ENCODE peak calls at places on chromosomes 7 and 10, in seven cellular contexts. One of them, this sample, is unnamed.

GRCh38 chr7:101754432-101755159 is 62.8 kb upstream of the CUX1 start:
- DNase-seq in GM23248: peak; percentile 49
- DNase-seq in PC-3: peak; percentile 23
- DNase-seq in neural progenitor cell: no peak
- DNase-seq in HCT116: no peak
- DNase-seq in GM23338: no peak
- DNase-seq in MM.1S: peak; percentile 58
- DNase-seq in this sample: peak; percentile 35

GRCh38 chr10:697097-697875 is 7.8 kb upstream of the DIP2C start:
- DNase-seq in GM23248: no peak
- DNase-seq in MM.1S: no peak
- DNase-seq in PC-3: no peak
- DNase-seq in GM23338: no peak
- DNase-seq in neural progenitor cell: no peak
- DNase-seq in HCT116: no peak
- DNase-seq in this sample: no peak

GRCh38 chr7:5532520-5533335 is 109.1 kb upstream of the TNRC18 start:
- DNase-seq in MM.1S: peak; percentile 30
- DNase-seq in GM23338: peak; percentile 50
- DNase-seq in neural progenitor cell: peak; percentile 47
- DNase-seq in PC-3: no peak
- DNase-seq in HCT116: no peak
- DNase-seq in GM23248: peak; percentile 42
- DNase-seq in this sample: peak; percentile 87

GRCh38 chr7:27151945-27152815 is at the start of gene HOXA3:
- DNase-seq in PC-3: peak; percentile 72
- DNase-seq in HCT116: no peak
- DNase-seq in GM23338: peak; percentile 6
- DNase-seq in MM.1S: no peak
- DNase-seq in neural progenitor cell: no peak
- DNase-seq in GM23248: peak; percentile 89
- DNase-seq in this sample: no peak

GRCh38 chr7:83119002-83119358 is 43.7 kb downstream of the PCLO start:
- DNase-seq in PC-3: no peak
- DNase-seq in neural progenitor cell: no peak
- DNase-seq in MM.1S: no peak
- DNase-seq in GM23248: no peak
- DNase-seq in GM23338: no peak
- DNase-seq in HCT116: no peak
- DNase-seq in this sample: no peak

GRCh38 chr10:97096327-97097153 is 89.2 kb downstream of the SLIT1 start:
- DNase-seq in MM.1S: no peak
- DNase-seq in GM23338: no peak
- DNase-seq in GM23248: no peak
- DNase-seq in HCT116: no peak
- DNase-seq in PC-3: no peak
- DNase-seq in neural progenitor cell: peak; percentile 58
- DNase-seq in this sample: no peak

GRCh38 chr10:110994406-110994805 is 75.0 kb downstream of the SHOC2 start:
- DNase-seq in PC-3: peak; percentile 28
- DNase-seq in neural progenitor cell: no peak
- DNase-seq in MM.1S: no peak
- DNase-seq in HCT116: no peak
- DNase-seq in GM23248: no peak
- DNase-seq in GM23338: no peak
- DNase-seq in this sample: no peak

GRCh38 chr10:104084482-104085142 is 1.1 kb downstream of the COL17A1 start:
- DNase-seq in MM.1S: no peak
- DNase-seq in GM23338: no peak
- DNase-seq in HCT116: no peak
- DNase-seq in neural progenitor cell: no peak
- DNase-seq in GM23248: no peak
- DNase-seq in PC-3: no peak
- DNase-seq in this sample: no peak

GRCh38 chr10:78556700-78557432 is 511.9 kb upstream of the ZMIZ1 start:
- DNase-seq in PC-3: no peak
- DNase-seq in MM.1S: no peak
- DNase-seq in HCT116: no peak
- DNase-seq in GM23338: no peak
- DNase-seq in GM23248: no peak
- DNase-seq in neural progenitor cell: no peak
- DNase-seq in this sample: no peak

GRCh38 chr7:71484381-71484780 is 352.4 kb downstream of the GALNT17 start:
- DNase-seq in neural progenitor cell: no peak
- DNase-seq in GM23248: peak; percentile 82
- DNase-seq in MM.1S: no peak
- DNase-seq in PC-3: no peak
- DNase-seq in GM23338: no peak
- DNase-seq in HCT116: no peak
- DNase-seq in this sample: no peak

GRCh38 chr7:104207731-104208420 is at the start of gene ORC5:
- DNase-seq in PC-3: peak; percentile 81
- DNase-seq in HCT116: peak; percentile 53
- DNase-seq in GM23338: peak; percentile 83
- DNase-seq in neural progenitor cell: peak; percentile 76
- DNase-seq in GM23248: peak; percentile 97
- DNase-seq in MM.1S: peak; percentile 84
- DNase-seq in this sample: peak; percentile 80

GRCh38 chr7:104207348-104207730 is 474 bp downstream of the ORC5 start:
- DNase-seq in neural progenitor cell: peak; percentile 9
- DNase-seq in PC-3: peak; percentile 2
- DNase-seq in MM.1S: peak; percentile 24
- DNase-seq in HCT116: no peak
- DNase-seq in GM23248: peak; percentile 55
- DNase-seq in GM23338: peak; percentile 4
- DNase-seq in this sample: no peak

GRCh38 chr7:104209063-104209462 is 1.2 kb upstream of the ORC5 start:
- DNase-seq in HCT116: no peak
- DNase-seq in neural progenitor cell: no peak
- DNase-seq in GM23338: no peak
- DNase-seq in PC-3: no peak
- DNase-seq in GM23248: no peak
- DNase-seq in MM.1S: no peak
- DNase-seq in this sample: no peak

GRCh38 chr7:104206841-104207240 is 972 bp downstream of the ORC5 start:
- DNase-seq in HCT116: no peak
- DNase-seq in MM.1S: no peak
- DNase-seq in neural progenitor cell: no peak
- DNase-seq in GM23248: peak; percentile 34
- DNase-seq in GM23338: no peak
- DNase-seq in PC-3: no peak
- DNase-seq in this sample: no peak

DNA sequence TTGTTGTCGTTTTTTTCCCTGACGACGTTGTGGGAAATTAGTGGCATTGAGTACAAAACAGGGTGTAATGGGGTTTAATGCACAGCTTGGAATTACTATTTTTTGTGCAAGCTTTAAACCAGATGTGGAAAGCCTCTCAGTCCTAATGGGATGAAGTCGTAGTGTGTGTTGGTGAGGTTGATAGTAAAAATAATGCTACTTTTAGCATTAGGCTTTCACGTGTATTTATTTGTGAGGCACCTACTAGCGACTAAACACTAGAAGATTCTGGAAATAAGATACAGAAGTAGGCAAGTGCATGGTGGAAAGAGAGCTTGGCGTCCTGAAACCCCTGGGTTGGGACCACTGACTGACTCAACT is 588 bp upstream of the ORC5 start:
- DNase-seq in HCT116: no peak
- DNase-seq in GM23338: no peak
- DNase-seq in GM23248: no peak
- DNase-seq in PC-3: no peak
- DNase-seq in neural progenitor cell: no peak
- DNase-seq in MM.1S: no peak
- DNase-seq in this sample: no peak
- TF ChIP-seq EZH2phosphoT487 in HCT116: no peak
- TF ChIP-seq EZH2phosphoT487 in GM23338: no peak
- TF ChIP-seq EZH2phosphoT487 in GM23248: no peak
- TF ChIP-seq EZH2phosphoT487 in PC-3: no peak
- TF ChIP-seq EZH2phosphoT487 in neural progenitor cell: no peak
- TF ChIP-seq EZH2phosphoT487 in MM.1S: no peak
- TF ChIP-seq EZH2phosphoT487 in this sample: no peak

DNA sequence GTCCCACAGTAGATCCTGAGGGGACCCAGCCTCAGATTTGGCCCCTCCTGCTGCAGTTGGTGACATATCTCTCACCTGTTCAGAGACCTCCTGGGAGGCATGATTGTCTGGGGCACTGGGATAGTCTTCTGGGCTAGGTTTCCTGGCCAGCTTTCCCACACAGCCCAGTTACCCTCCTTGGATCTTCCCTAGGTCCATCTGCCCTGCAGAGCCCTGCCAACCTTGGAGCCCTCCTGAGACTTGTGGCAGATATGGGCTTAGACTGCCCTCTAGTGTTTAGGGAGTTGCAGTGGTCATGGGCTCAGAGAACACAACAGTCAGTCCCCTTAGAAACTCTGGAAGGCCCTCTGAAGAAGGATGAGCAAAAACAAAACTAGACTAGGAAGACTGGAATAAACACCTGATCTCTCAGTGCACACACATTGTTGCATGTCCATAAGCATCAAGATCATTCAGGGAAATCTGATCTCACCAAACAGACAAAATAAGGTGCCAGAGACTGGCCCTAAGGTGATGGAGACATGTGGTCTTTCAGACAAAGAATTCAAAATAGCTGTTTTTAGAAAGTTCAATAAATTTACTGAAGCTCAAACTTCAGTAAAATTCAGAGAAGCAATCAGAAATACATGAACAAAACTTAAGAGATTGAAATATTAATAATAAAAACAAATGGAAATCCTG is 324.6 kb downstream of the ATRNL1 start:
- DNase-seq in GM23338: peak; percentile 89
- DNase-seq in PC-3: peak; percentile 41
- DNase-seq in GM23248: peak; percentile 20
- DNase-seq in HCT116: peak; percentile 66
- DNase-seq in neural progenitor cell: peak; percentile 81
- DNase-seq in MM.1S: peak; percentile 68
- DNase-seq in this sample: peak; percentile 70
- TF ChIP-seq EZH2 in GM23338: no peak
- TF ChIP-seq EZH2 in PC-3: no peak
- TF ChIP-seq EZH2 in GM23248: no peak
- TF ChIP-seq EZH2 in HCT116: no peak
- TF ChIP-seq EZH2 in neural progenitor cell: no peak
- TF ChIP-seq EZH2 in MM.1S: no peak
- TF ChIP-seq EZH2 in this sample: no peak

DNA sequence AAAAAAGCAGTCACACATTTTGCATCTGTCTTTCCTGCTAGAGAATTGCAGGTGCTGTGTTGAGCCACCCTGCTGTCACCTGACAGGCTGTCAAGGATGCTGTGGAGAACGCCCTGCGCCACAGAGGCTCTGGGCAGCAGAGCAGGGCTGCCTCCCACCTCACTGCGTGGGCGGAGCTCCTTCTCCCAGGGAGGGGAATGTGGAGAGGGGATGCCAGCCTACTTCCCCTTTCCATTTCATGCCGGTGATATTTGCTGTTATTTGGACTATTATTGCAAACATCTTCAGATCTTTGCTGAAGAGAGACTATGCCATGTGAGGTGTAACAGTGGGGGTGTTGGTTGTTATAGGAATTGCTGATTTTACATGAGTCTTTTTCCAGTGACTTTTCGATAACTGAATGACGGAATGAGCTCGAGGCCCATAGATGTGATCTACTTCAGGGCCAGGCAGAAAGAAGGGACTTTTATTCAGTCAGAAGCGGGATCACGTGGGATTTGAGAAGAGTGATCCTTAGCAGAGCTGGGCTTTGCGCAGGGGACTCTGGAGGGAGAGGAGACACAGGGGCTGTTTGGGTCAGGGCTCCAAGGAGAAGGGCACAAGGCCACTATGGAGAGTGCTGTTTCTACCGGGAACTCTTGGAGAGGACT is 13.6 kb upstream of the PRKAG2 start:
- DNase-seq in neural progenitor cell: no peak
- DNase-seq in PC-3: no peak
- DNase-seq in GM23248: no peak
- DNase-seq in MM.1S: no peak
- DNase-seq in HCT116: no peak
- DNase-seq in GM23338: no peak
- DNase-seq in this sample: no peak
- TF ChIP-seq EZH2phosphoT487 in neural progenitor cell: no peak
- TF ChIP-seq EZH2phosphoT487 in PC-3: no peak
- TF ChIP-seq EZH2phosphoT487 in GM23248: no peak
- TF ChIP-seq EZH2phosphoT487 in MM.1S: no peak
- TF ChIP-seq EZH2phosphoT487 in HCT116: no peak
- TF ChIP-seq EZH2phosphoT487 in GM23338: no peak
- TF ChIP-seq EZH2phosphoT487 in this sample: no peak

GRCh38 chr10:27744478-27745379 is 890 bp downstream of the MKX start:
- DNase-seq in MM.1S: peak; percentile 47
- DNase-seq in neural progenitor cell: peak; percentile 84
- DNase-seq in GM23248: peak; percentile 88
- DNase-seq in PC-3: peak; percentile 29
- DNase-seq in GM23338: peak; percentile 66
- DNase-seq in HCT116: no peak
- DNase-seq in this sample: peak; percentile 72

GRCh38 chr10:27741173-27742091 is 4.2 kb downstream of the MKX start:
- DNase-seq in GM23248: no peak
- DNase-seq in HCT116: no peak
- DNase-seq in neural progenitor cell: peak; percentile 51
- DNase-seq in PC-3: no peak
- DNase-seq in MM.1S: no peak
- DNase-seq in GM23338: peak; percentile 64
- DNase-seq in this sample: peak; percentile 8

GRCh38 chr10:27742195-27742925 is 3.3 kb downstream of the MKX start:
- DNase-seq in neural progenitor cell: peak; percentile 92
- DNase-seq in PC-3: peak; percentile 75
- DNase-seq in GM23248: peak; percentile 97
- DNase-seq in HCT116: peak; percentile 67
- DNase-seq in GM23338: peak; percentile 89
- DNase-seq in MM.1S: peak; percentile 91
- DNase-seq in this sample: peak; percentile 93

GRCh38 chr10:27743736-27744477 is 1.7 kb downstream of the MKX start:
- DNase-seq in HCT116: no peak
- DNase-seq in MM.1S: no peak
- DNase-seq in neural progenitor cell: peak; percentile 12
- DNase-seq in GM23338: peak; percentile 61
- DNase-seq in PC-3: peak; percentile 18
- DNase-seq in GM23248: peak; percentile 69
- DNase-seq in this sample: peak; percentile 33

DNA sequence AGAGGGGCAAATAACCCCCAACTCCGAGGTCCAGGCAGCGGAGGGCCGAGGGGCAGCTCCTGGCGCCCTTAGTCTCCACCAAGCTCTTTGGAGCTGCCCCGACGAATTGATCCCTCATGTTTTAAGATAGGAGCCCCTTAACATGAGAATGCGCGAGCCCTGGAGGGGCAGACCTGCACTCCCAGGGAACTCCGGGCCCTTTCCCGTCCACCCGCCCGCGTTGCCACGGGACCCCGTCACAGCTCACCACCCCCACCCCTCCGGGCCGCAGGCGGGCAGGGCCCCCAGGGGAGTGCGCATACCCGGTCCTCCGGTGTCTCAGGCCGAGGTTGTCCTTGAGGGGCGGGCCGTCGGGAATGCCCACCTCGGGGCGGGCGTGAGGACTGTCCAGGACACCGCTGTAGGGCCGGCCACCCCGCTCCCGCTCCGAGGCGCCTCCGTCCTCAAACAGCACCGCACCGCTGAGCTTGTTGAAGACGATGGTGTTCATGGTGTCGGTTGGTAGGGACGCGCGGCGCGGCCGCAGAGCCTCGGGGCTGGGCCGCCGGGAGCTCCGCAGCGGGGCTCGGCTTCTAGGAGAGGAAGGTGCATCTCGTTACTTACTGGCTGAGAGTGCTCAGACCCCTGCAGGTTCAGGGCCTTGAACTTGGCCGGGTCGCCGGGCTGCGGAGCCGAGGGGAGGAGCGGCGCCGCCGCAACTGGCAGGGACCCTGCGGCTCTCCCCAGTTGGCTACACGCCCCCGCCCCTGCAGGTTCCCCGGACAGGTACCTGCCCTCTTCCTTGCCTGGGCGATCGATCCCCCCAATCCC is 2.5 kb downstream of the MKX start:
- DNase-seq in GM23248: peak; percentile 71
- DNase-seq in neural progenitor cell: peak; percentile 60
- DNase-seq in GM23338: peak; percentile 70
- DNase-seq in PC-3: peak; percentile 23
- DNase-seq in HCT116: no peak
- DNase-seq in MM.1S: peak; percentile 20
- DNase-seq in this sample: peak; percentile 46
- TF ChIP-seq EZH2 in GM23248: no peak
- TF ChIP-seq EZH2 in neural progenitor cell: peak; percentile 97
- TF ChIP-seq EZH2 in GM23338: peak; percentile 60
- TF ChIP-seq EZH2 in PC-3: no peak
- TF ChIP-seq EZH2 in HCT116: no peak
- TF ChIP-seq EZH2 in MM.1S: no peak
- TF ChIP-seq EZH2 in this sample: peak; percentile 72

This sample was measured in hepatocyte.